ENCODE peak calls at places on chromosomes 7 and 10, in five cellular contexts. O is AG10803, J is psoas muscle, F is NCI-H2081, B is A673. G is an unnamed sample.

GRCh38 chr10:126468876-126469643 is 80.8 kb upstream of the ADAM12 start:
- DNase-seq in J (no peak), F (no peak), B (no peak), O (peak), G (peak)

GRCh38 chr10:127148066-127148932 is 48.1 kb downstream of the INSYN2A start:
- DNase-seq in F (no peak), J (no peak), B (peak), O (peak), G (peak)

GRCh38 chr10:110600487-110601101 is 33.1 kb downstream of the SMC3 start:
- DNase-seq in B (peak), F (peak), O (peak), J (no peak), G (peak)

GRCh38 chr7:26187380-26188290 is 12.9 kb downstream of the HNRNPA2B1 start:
- DNase-seq in B (no peak), F (no peak), O (no peak), J (no peak), G (no peak)

GRCh38 chr7:18357691-18358090 is 137.9 kb upstream of the HDAC9 start:
- DNase-seq in B (peak), J (no peak), F (peak), O (no peak), G (peak)

GRCh38 chr10:99995713-99996112 is 14.0 kb downstream of the DNMBP start:
- DNase-seq in O (no peak), F (no peak), J (no peak), B (no peak), G (no peak)

GRCh38 chr7:30630986-30631385 is 36.3 kb downstream of the GARS1 start:
- DNase-seq in B (no peak), J (no peak), O (no peak), F (no peak), G (no peak)

GRCh38 chr7:18175801-18176450 is 148.3 kb upstream of the PRPS1L1 start:
- DNase-seq in B (no peak), F (no peak), O (no peak), J (no peak), G (no peak)

GRCh38 chr10:107433605-107434004 is 269.1 kb upstream of the SORCS1 start:
- DNase-seq in B (no peak), J (no peak), O (no peak), F (no peak), G (no peak)

GRCh38 chr7:102322202-102322715 is 34.0 kb downstream of the SPDYE6 start:
- DNase-seq in B (no peak), J (no peak), F (no peak), O (no peak), G (no peak)

GRCh38 chr10:29648114-29648982 is 13.6 kb upstream of the SVIL start:
- DNase-seq in F (no peak), J (no peak), B (no peak), O (peak), G (peak)

GRCh38 chr7:12650080-12650479 is 37.4 kb upstream of the ARL4A start:
- DNase-seq in F (no peak), O (no peak), J (no peak), B (no peak), G (no peak)

GRCh38 chr10:110207805-110208613 is 604 bp downstream of the MXI1 start:
- DNase-seq in F (no peak), B (peak), O (peak), J (peak), G (peak)

GRCh38 chr7:13071999-13072398 is 384.6 kb downstream of the ARL4A start:
- DNase-seq in B (no peak), F (peak), O (no peak), J (no peak), G (no peak)

GRCh38 chr10:112593023-112593422 is 146.0 kb downstream of the VTI1A start:
- DNase-seq in B (no peak), J (no peak), F (no peak), O (no peak), G (no peak)

GRCh38 chr7:135741905-135742304 is 6.7 kb downstream of the FAM180A start:
- DNase-seq in B (no peak), J (no peak), F (no peak), O (no peak), G (no peak)

GRCh38 chr7:28145931-28146330 is 34.7 kb downstream of the JAZF1 start:
- DNase-seq in B (no peak), F (no peak), J (no peak), O (no peak), G (no peak)

GRCh38 chr7:74029094-74029785 is 1.3 kb downstream of the ELN start:
- DNase-seq in J (no peak), F (no peak), O (no peak), B (no peak), G (no peak)

GRCh38 chr10:79932841-79933379 is 16.0 kb downstream of the SFTPD start:
- DNase-seq in F (no peak), O (no peak), B (no peak), J (no peak), G (no peak)

G was measured in EH.